ENCODE peak calls at places on chromosomes 6 and 20, in six cellular contexts. One of them, this sample, is unnamed.

GRCh38 chr6:170124836-170125235 is 166.0 kb downstream of the DLL1 start:
- DNase-seq in GM12892: no peak
- DNase-seq in K562: no peak
- DNase-seq in GM12878: no peak
- DNase-seq in HepG2: no peak
- DNase-seq in H1: peak
- DNase-seq in this sample: no peak

GRCh38 chr20:44683263-44684046 is 31.7 kb upstream of the CCN5 start:
- DNase-seq in HepG2: peak
- DNase-seq in GM12892: peak
- DNase-seq in K562: peak
- DNase-seq in H1: peak
- DNase-seq in GM12878: peak
- DNase-seq in this sample: peak

GRCh38 chr6:3227363-3228045 is at the start of gene TUBB2B:
- DNase-seq in H1: peak
- DNase-seq in K562: peak
- DNase-seq in GM12892: no peak
- DNase-seq in HepG2: no peak
- DNase-seq in GM12878: no peak
- DNase-seq in this sample: no peak

GRCh38 chr20:7196481-7196880 is 429.0 kb downstream of the BMP2 start:
- DNase-seq in GM12878: no peak
- DNase-seq in H1: no peak
- DNase-seq in K562: no peak
- DNase-seq in HepG2: no peak
- DNase-seq in GM12892: no peak
- DNase-seq in this sample: no peak

GRCh38 chr6:52283111-52283510 is 1.4 kb downstream of the MCM3 start:
- DNase-seq in H1: no peak
- DNase-seq in GM12892: no peak
- DNase-seq in GM12878: no peak
- DNase-seq in K562: no peak
- DNase-seq in HepG2: no peak
- DNase-seq in this sample: no peak

GRCh38 chr20:53809242-53809641 is 215.6 kb upstream of the ZNF217 start:
- DNase-seq in HepG2: no peak
- DNase-seq in GM12878: no peak
- DNase-seq in K562: no peak
- DNase-seq in H1: no peak
- DNase-seq in GM12892: no peak
- DNase-seq in this sample: no peak

GRCh38 chr6:11096109-11096508 is 2.5 kb downstream of the SMIM13 start:
- DNase-seq in GM12878: no peak
- DNase-seq in H1: no peak
- DNase-seq in HepG2: peak
- DNase-seq in K562: no peak
- DNase-seq in GM12892: no peak
- DNase-seq in this sample: no peak

GRCh38 chr6:29763491-29764289 is 40.5 kb downstream of the HLA-F start:
- DNase-seq in K562: no peak
- DNase-seq in HepG2: no peak
- DNase-seq in GM12878: no peak
- DNase-seq in GM12892: no peak
- DNase-seq in H1: no peak
- DNase-seq in this sample: no peak

GRCh38 chr20:60921021-60921622 is 330.9 kb upstream of the CDH4 start:
- DNase-seq in HepG2: peak
- DNase-seq in GM12878: no peak
- DNase-seq in H1: no peak
- DNase-seq in K562: peak
- DNase-seq in GM12892: no peak
- DNase-seq in this sample: no peak

GRCh38 chr20:44092551-44093248 is 94.3 kb downstream of the JPH2 start:
- DNase-seq in GM12892: no peak
- DNase-seq in GM12878: no peak
- DNase-seq in HepG2: peak
- DNase-seq in K562: no peak
- DNase-seq in H1: no peak
- DNase-seq in this sample: no peak

GRCh38 chr6:164108869-164109769 is 694.6 kb downstream of the QKI start:
- DNase-seq in GM12878: no peak
- DNase-seq in H1: no peak
- DNase-seq in K562: no peak
- DNase-seq in GM12892: no peak
- DNase-seq in HepG2: no peak
- DNase-seq in this sample: no peak

GRCh38 chr6:54810182-54810581 is 36.4 kb upstream of the FAM83B start:
- DNase-seq in HepG2: no peak
- DNase-seq in GM12892: no peak
- DNase-seq in GM12878: no peak
- DNase-seq in H1: no peak
- DNase-seq in K562: no peak
- DNase-seq in this sample: no peak

GRCh38 chr20:16381444-16381843 is 191.8 kb downstream of the KIF16B start:
- DNase-seq in HepG2: no peak
- DNase-seq in K562: no peak
- DNase-seq in GM12878: no peak
- DNase-seq in GM12892: no peak
- DNase-seq in H1: no peak
- DNase-seq in this sample: no peak

GRCh38 chr6:107657755-107658461 is 166.2 kb downstream of the SCML4 start:
- DNase-seq in HepG2: no peak
- DNase-seq in GM12878: peak
- DNase-seq in GM12892: no peak
- DNase-seq in H1: no peak
- DNase-seq in K562: no peak
- DNase-seq in this sample: no peak

GRCh38 chr20:12808006-12808567 is 200.7 kb upstream of the SPTLC3 start:
- DNase-seq in H1: no peak
- DNase-seq in GM12892: no peak
- DNase-seq in K562: no peak
- DNase-seq in HepG2: peak
- DNase-seq in GM12878: no peak
- DNase-seq in this sample: no peak

GRCh38 chr20:63547484-63548480 is at the start of gene SRMS:
- DNase-seq in H1: no peak
- DNase-seq in K562: peak
- DNase-seq in GM12892: no peak
- DNase-seq in HepG2: no peak
- DNase-seq in GM12878: no peak
- DNase-seq in this sample: no peak

GRCh38 chr6:134060491-134061106 is 8.2 kb upstream of the SLC2A12 start:
- DNase-seq in GM12892: no peak
- DNase-seq in H1: no peak
- DNase-seq in K562: no peak
- DNase-seq in GM12878: no peak
- DNase-seq in HepG2: peak
- DNase-seq in this sample: no peak

GRCh38 chr6:834879-835278 is 141.9 kb upstream of the EXOC2 start:
- DNase-seq in GM12878: no peak
- DNase-seq in HepG2: no peak
- DNase-seq in H1: no peak
- DNase-seq in K562: no peak
- DNase-seq in GM12892: no peak
- DNase-seq in this sample: no peak

GRCh38 chr6:132749111-132749510 is 8.6 kb downstream of the VNN2 start:
- DNase-seq in H1: no peak
- DNase-seq in GM12878: no peak
- DNase-seq in HepG2: no peak
- DNase-seq in GM12892: no peak
- DNase-seq in K562: no peak
- DNase-seq in this sample: no peak

GRCh38 chr20:3318226-3318884 is 79.4 kb upstream of the SLC4A11 start:
- DNase-seq in K562: no peak
- DNase-seq in HepG2: no peak
- DNase-seq in GM12892: no peak
- DNase-seq in GM12878: no peak
- DNase-seq in H1: no peak
- DNase-seq in this sample: no peak

GRCh38 chr6:47203266-47203967 is 106.3 kb downstream of the TNFRSF21 start:
- DNase-seq in GM12878: peak
- DNase-seq in HepG2: no peak
- DNase-seq in H1: no peak
- DNase-seq in K562: no peak
- DNase-seq in GM12892: no peak
- DNase-seq in this sample: no peak

DNA sequence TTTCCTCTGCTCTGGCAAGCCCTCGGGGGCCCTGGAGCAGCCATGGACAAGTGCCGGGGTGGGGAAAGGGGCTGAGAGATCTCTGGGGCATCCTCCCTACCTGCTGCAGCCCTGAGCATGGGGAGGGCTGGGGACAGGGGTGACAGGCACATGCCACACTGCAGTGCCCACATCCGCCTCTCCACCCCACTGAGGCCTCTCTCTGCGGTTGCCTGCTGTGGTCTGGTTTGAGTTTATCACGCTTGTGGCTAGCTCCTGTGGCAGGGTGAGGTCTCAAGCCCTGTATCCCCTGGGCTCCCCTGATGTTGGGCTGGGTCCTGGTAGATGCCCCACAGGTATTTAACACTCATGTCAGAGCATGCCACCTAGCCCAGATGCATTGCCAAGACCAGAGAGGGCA is 52.9 kb upstream of the MLN start:
- DNase-seq in GM12878: peak
- DNase-seq in H1: no peak
- DNase-seq in HepG2: no peak
- DNase-seq in K562: no peak
- DNase-seq in GM12892: no peak
- DNase-seq in this sample: no peak
- TF ChIP-seq TAF1 in GM12878: no peak
- TF ChIP-seq TAF1 in H1: no peak
- TF ChIP-seq TAF1 in HepG2: no peak
- TF ChIP-seq TAF1 in K562: no peak
- TF ChIP-seq TAF1 in GM12892: no peak
- TF ChIP-seq TAF1 in this sample: no peak

GRCh38 chr6:14965340-14966102 is 280.3 kb upstream of the JARID2 start:
- DNase-seq in K562: no peak
- DNase-seq in H1: no peak
- DNase-seq in GM12892: no peak
- DNase-seq in GM12878: no peak
- DNase-seq in HepG2: no peak
- DNase-seq in this sample: no peak
- TF ChIP-seq POLR2AphosphoS5 in K562: no peak
- TF ChIP-seq POLR2AphosphoS5 in H1: no peak
- TF ChIP-seq POLR2AphosphoS5 in GM12892: no peak
- TF ChIP-seq POLR2AphosphoS5 in GM12878: no peak
- TF ChIP-seq POLR2AphosphoS5 in HepG2: no peak
- TF ChIP-seq POLR2AphosphoS5 in this sample: no peak

DNA sequence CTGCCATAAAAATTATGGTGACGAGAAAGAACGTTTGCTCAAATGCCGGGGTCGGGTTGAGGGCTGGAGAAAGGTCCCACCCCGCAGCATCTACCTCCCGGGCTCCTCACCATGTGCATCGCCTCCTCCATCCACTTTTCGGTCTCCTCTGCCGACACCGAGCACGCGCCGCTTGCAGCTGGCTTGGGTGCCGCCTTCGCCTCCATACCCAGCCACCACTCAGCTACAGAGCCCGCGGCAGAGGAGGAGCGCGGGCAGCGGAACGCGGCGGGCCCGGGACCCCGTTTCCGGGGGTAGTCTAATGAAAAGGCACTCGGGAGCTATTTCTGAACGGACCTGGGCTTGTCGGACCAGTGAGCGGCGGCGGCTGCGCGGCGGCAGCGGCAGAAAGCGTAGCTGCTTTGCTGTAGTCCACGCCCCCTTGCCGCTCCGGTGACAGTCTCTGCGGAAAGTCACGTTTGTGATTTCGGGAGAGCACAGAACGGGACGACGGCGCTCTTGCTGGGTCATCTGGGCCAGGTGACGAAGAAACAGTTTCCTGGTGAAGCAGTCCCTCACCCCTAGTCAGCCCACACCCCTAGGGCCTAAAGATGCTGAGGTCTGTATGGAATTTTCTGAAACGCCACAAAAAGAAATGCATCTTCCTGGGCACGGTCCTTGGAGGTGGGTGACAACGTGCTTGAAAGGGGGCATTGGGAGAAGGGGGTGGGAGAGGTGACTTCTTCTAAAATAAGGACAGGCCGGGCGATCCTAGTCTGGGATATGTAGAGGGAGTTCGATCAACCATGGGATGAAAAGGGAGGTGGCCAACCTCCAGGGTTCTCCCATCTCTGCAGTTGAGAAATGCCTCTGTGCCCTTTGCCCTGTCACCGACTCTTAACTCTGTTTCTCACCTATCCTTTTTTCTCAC is at the start of the genes ADAT2 and PEX3:
- DNase-seq in K562: peak
- DNase-seq in H1: peak
- DNase-seq in GM12892: peak
- DNase-seq in HepG2: peak
- DNase-seq in GM12878: peak
- DNase-seq in this sample: peak
- TF ChIP-seq POLR2A in K562: peak
- TF ChIP-seq POLR2A in H1: peak
- TF ChIP-seq POLR2A in GM12892: peak
- TF ChIP-seq POLR2A in HepG2: peak
- TF ChIP-seq POLR2A in GM12878: peak
- TF ChIP-seq POLR2A in this sample: peak

GRCh38 chr20:23448167-23448566 is 4.5 kb downstream of the CST11 start:
- DNase-seq in GM12892: no peak
- DNase-seq in H1: no peak
- DNase-seq in HepG2: no peak
- DNase-seq in K562: no peak
- DNase-seq in GM12878: no peak
- DNase-seq in this sample: no peak

GRCh38 chr20:23444859-23445258 is 5.4 kb downstream of the CSTL1 start:
- DNase-seq in H1: no peak
- DNase-seq in HepG2: no peak
- DNase-seq in GM12892: no peak
- DNase-seq in K562: no peak
- DNase-seq in GM12878: no peak
- DNase-seq in this sample: no peak

GRCh38 chr20:23442436-23442835 is 3.0 kb downstream of the CSTL1 start:
- DNase-seq in GM12892: no peak
- DNase-seq in H1: no peak
- DNase-seq in GM12878: no peak
- DNase-seq in HepG2: no peak
- DNase-seq in K562: no peak
- DNase-seq in this sample: no peak

GRCh38 chr20:23446505-23446904 is 6.2 kb downstream of the CST11 start:
- DNase-seq in GM12878: peak
- DNase-seq in GM12892: peak
- DNase-seq in HepG2: peak
- DNase-seq in K562: peak
- DNase-seq in H1: peak
- DNase-seq in this sample: no peak

DNA sequence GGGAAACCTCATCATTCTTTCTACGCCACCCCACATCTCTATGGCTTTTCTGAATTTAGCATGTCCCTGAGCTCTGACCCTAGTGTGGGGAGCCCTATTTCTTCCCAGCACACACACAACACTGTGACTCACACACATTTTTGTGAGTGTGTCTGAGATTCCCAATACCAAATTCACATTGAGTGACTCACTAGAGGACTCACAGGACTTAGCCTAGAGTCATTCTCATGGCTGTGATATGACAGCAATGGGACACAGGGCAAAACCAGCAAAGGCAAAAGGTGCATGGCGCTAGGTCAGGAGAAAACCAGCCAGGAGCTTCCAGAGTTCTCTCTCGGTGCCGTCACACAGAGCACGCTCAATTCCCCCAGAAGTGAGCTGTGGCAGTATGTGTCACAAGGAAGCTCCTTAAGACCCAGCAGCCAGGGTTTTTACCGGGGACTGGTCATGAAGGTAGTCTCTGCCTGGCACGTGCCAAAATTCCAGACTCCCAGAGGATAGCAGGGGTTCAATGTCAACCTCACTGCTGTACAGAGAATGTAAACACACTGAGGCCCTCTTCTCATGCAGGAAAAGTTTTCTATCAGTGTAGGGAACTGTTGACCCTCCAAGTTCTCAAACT is 6.2 kb downstream of the CSTL1 start:
- DNase-seq in HepG2: peak
- DNase-seq in K562: no peak
- DNase-seq in GM12892: no peak
- DNase-seq in GM12878: no peak
- DNase-seq in H1: no peak
- DNase-seq in this sample: no peak
- TF ChIP-seq TAF1 in HepG2: no peak
- TF ChIP-seq TAF1 in K562: no peak
- TF ChIP-seq TAF1 in GM12892: no peak
- TF ChIP-seq TAF1 in GM12878: no peak
- TF ChIP-seq TAF1 in H1: no peak
- TF ChIP-seq TAF1 in this sample: no peak